ENCODE peak calls at places on chromosomes 2 and 18, in six cellular contexts. K is fibroblast of pulmonary artery; W is DMS153; P is CD8-positive, alpha-beta T cell; N is kidney tubule cell; O is C1 segment of cervical spinal cord. I is an unnamed sample.
A peak's percentile ranks its signal among the peaks of the same experiment; 100 is the strongest.

GRCh38 chr18:41881285-41881684 is 73.7 kb upstream of the PIK3C3 start:
- DNase-seq in K (peak; percentile 12), P (no peak), N (peak; percentile 73), W (no peak), O (no peak), I (no peak)

GRCh38 chr2:148501545-148501944 is 143.0 kb upstream of the EPC2 start:
- DNase-seq in K (no peak), W (no peak), O (no peak), N (no peak), P (no peak), I (no peak)

GRCh38 chr2:68774569-68775271 is 40.1 kb downstream of the ARHGAP25 start:
- DNase-seq in K (peak; percentile 91), N (no peak), P (peak; percentile 52), W (no peak), O (peak; percentile 58), I (peak; percentile 56)

GRCh38 chr2:49175831-49176230 is 21.5 kb upstream of the FSHR start:
- DNase-seq in W (no peak), K (no peak), N (peak; percentile 66), P (no peak), O (no peak), I (no peak)

GRCh38 chr18:46793565-46793964 is 36.7 kb upstream of the ST8SIA5 start:
- DNase-seq in O (no peak), P (no peak), K (no peak), N (no peak), W (no peak), I (no peak)

GRCh38 chr18:2240311-2240705 is 331.0 kb downstream of the METTL4 start:
- DNase-seq in K (no peak), W (no peak), O (no peak), P (no peak), N (no peak), I (no peak)

GRCh38 chr2:38750011-38750792 is 959 bp downstream of the SRSF7 start:
- DNase-seq in O (peak; percentile 39), W (no peak), K (peak; percentile 25), P (peak; percentile 45), N (peak; percentile 46), I (peak; percentile 36)

GRCh38 chr2:238851026-238851425 is 3.1 kb downstream of the TWIST2 start:
- DNase-seq in P (no peak), N (no peak), K (no peak), W (no peak), O (no peak), I (no peak)

GRCh38 chr2:241314181-241314932 is 1.1 kb downstream of the HDLBP start:
- DNase-seq in W (no peak), N (peak; percentile 69), P (no peak), K (peak; percentile 69), O (no peak), I (no peak)

GRCh38 chr2:54772110-54772509 is 48.6 kb downstream of the EML6 start:
- DNase-seq in K (peak; percentile 61), N (peak; percentile 67), O (no peak), W (no peak), P (no peak), I (no peak)

GRCh38 chr2:197128126-197128525 is 182.5 kb downstream of the ANKRD44 start:
- DNase-seq in N (no peak), P (no peak), O (no peak), K (no peak), W (no peak), I (no peak)

GRCh38 chr18:13999266-13999665 is 83.9 kb upstream of the MC2R start:
- DNase-seq in N (no peak), W (no peak), K (no peak), P (no peak), O (no peak), I (no peak)

GRCh38 chr2:38115216-38116012 is 39.5 kb upstream of the CYP1B1 start:
- DNase-seq in W (peak; percentile 54), O (no peak), N (peak; percentile 81), P (peak; percentile 60), K (peak; percentile 78), I (peak; percentile 23)

GRCh38 chr2:129009555-129010146 is 691.0 kb upstream of the HS6ST1 start:
- DNase-seq in K (no peak), O (no peak), N (no peak), P (no peak), W (no peak), I (no peak)

GRCh38 chr2:18647731-18648130 is 58.4 kb upstream of the NT5C1B start:
- DNase-seq in N (no peak), O (no peak), W (no peak), P (no peak), K (no peak), I (no peak)

GRCh38 chr2:65708129-65708528 is 275.7 kb upstream of the SPRED2 start:
- DNase-seq in W (no peak), P (no peak), N (peak; percentile 85), K (no peak), O (no peak), I (no peak)

GRCh38 chr2:98571121-98571701 is 37.1 kb downstream of the COA5 start:
- DNase-seq in N (no peak), P (no peak), K (no peak), O (no peak), W (no peak), I (no peak)

GRCh38 chr18:76955529-76956170 is 133.3 kb downstream of the ZNF236 start:
- DNase-seq in K (no peak), P (no peak), N (peak; percentile 57), O (no peak), W (peak; percentile 57), I (no peak)

GRCh38 chr2:127157651-127158460 is 50.9 kb upstream of the BIN1 start:
- DNase-seq in N (no peak), W (no peak), P (no peak), O (no peak), K (no peak), I (no peak)

GRCh38 chr2:205754924-205755321 is 72.6 kb downstream of the NRP2 start:
- DNase-seq in W (no peak), K (no peak), N (peak; percentile 86), O (no peak), P (no peak), I (no peak)

GRCh38 chr2:98748303-98749052 is 17.5 kb upstream of the MGAT4A start:
- DNase-seq in W (no peak), N (no peak), O (no peak), K (no peak), P (no peak), I (no peak)

GRCh38 chr2:42614838-42615237 is 46.4 kb downstream of the MTA3 start:
- DNase-seq in K (no peak), O (no peak), P (no peak), W (no peak), N (no peak), I (no peak)

GRCh38 chr18:8480506-8481328 is 128.5 kb upstream of the RAB12 start:
- DNase-seq in O (peak; percentile 37), W (no peak), K (peak; percentile 84), N (peak; percentile 62), P (no peak), I (no peak)

GRCh38 chr2:229752970-229753729 is 38.8 kb upstream of the DNER start:
- DNase-seq in W (no peak), N (no peak), O (no peak), P (no peak), K (no peak), I (no peak)